ENCODE peak calls at places on chromosomes 11 and 22, in ten cellular contexts. U is EL, B is fibroblast of the conjunctiva, N is NCI-H2081, V is endodermal cell, Z is mesendoderm, D is T-cell, X is occipital lobe, O is fibroblast of mammary gland, R is left ventricle myocardium superior. E is an unnamed sample.

GRCh38 chr11:47234669-47235075 is 13.9 kb downstream of the ACP2 start:
- DNase-seq in U (no peak), B (no peak), N (peak; percentile 82), V (no peak), Z (no peak), D (peak; percentile 74), X (peak; percentile 11), O (peak; percentile 45), R (no peak), E (peak; percentile 50)

GRCh38 chr11:9280655-9281301 is 15.6 kb upstream of the DENND5A start:
- DNase-seq in U (peak; percentile 57), B (peak; percentile 26), N (peak; percentile 21), V (peak; percentile 6), Z (no peak), D (peak; percentile 45), X (no peak), O (peak; percentile 54), R (no peak), E (peak; percentile 75)

GRCh38 chr11:8610532-8611116 is 16.6 kb upstream of the STK33 start:
- DNase-seq in U (no peak), B (no peak), N (peak; percentile 43), V (peak; percentile 50), Z (peak; percentile 65), D (peak; percentile 3), X (peak; percentile 4), O (no peak), R (no peak), E (no peak)

GRCh38 chr11:63719987-63720386 is 38.7 kb downstream of the RTN3 start:
- DNase-seq in U (no peak), B (peak; percentile 12), N (no peak), V (no peak), Z (no peak), D (no peak), X (no peak), O (peak; percentile 51), R (no peak), E (no peak)

GRCh38 chr11:31233425-31233824 is 136.1 kb downstream of the DCDC1 start:
- DNase-seq in U (no peak), B (no peak), N (no peak), V (no peak), Z (peak; percentile 40), D (no peak), X (no peak), O (peak; percentile 2), R (no peak), E (no peak)

GRCh38 chr22:39437836-39438704 is 18.7 kb upstream of the MGAT3 start:
- DNase-seq in U (no peak), B (no peak), N (no peak), V (no peak), Z (no peak), D (no peak), X (no peak), O (no peak), R (no peak), E (no peak)

GRCh38 chr22:37562049-37562784 is 1.9 kb downstream of the CDC42EP1 start:
- DNase-seq in U (no peak), B (no peak), N (no peak), V (no peak), Z (no peak), D (no peak), X (no peak), O (no peak), R (no peak), E (no peak)

GRCh38 chr22:22025320-22026156 is 43.0 kb upstream of the TOP3B start:
- DNase-seq in U (no peak), B (no peak), N (no peak), V (no peak), Z (no peak), D (no peak), X (no peak), O (no peak), R (no peak), E (no peak)

GRCh38 chr11:112828433-112828832 is 132.8 kb upstream of the NCAM1 start:
- DNase-seq in U (no peak), B (no peak), N (no peak), V (no peak), Z (no peak), D (no peak), X (no peak), O (no peak), R (no peak), E (no peak)

GRCh38 chr22:27754247-27754887 is 47.2 kb downstream of the MN1 start:
- DNase-seq in U (no peak), B (no peak), N (no peak), V (no peak), Z (no peak), D (no peak), X (no peak), O (no peak), R (peak; percentile 49), E (no peak)

GRCh38 chr22:48630848-48631247 is 1196.8 kb downstream of the BRD1 start:
- DNase-seq in U (no peak), B (no peak), N (no peak), V (no peak), Z (no peak), D (no peak), X (no peak), O (no peak), R (no peak), E (no peak)

E was measured in CD8-positive, alpha-beta memory T cell.